ENCODE peak calls at places on chromosomes 3 and 15, in four cellular contexts. One of them, this sample, is unnamed.

GRCh38 chr3:46682974-46683373 is 10.5 kb downstream of the ALS2CL start:
- DNase-seq in mesothelial cell of epicardium: no peak
- DNase-seq in epithelial cell of esophagus: no peak
- DNase-seq in retinal pigment epithelial cell: no peak
- DNase-seq in this sample: no peak

GRCh38 chr3:46960081-46960701 is 16.4 kb downstream of the CCDC12 start:
- DNase-seq in mesothelial cell of epicardium: no peak
- DNase-seq in epithelial cell of esophagus: peak
- DNase-seq in retinal pigment epithelial cell: no peak
- DNase-seq in this sample: no peak

GRCh38 chr3:171132873-171133272 is 106.4 kb upstream of the SLC2A2 start:
- DNase-seq in mesothelial cell of epicardium: no peak
- DNase-seq in epithelial cell of esophagus: peak
- DNase-seq in retinal pigment epithelial cell: no peak
- DNase-seq in this sample: peak

GRCh38 chr3:107242579-107242978 is 134.7 kb upstream of the CCDC54 start:
- DNase-seq in mesothelial cell of epicardium: no peak
- DNase-seq in epithelial cell of esophagus: no peak
- DNase-seq in retinal pigment epithelial cell: no peak
- DNase-seq in this sample: no peak

GRCh38 chr3:110318108-110318507 is 753.5 kb upstream of the NECTIN3 start:
- DNase-seq in mesothelial cell of epicardium: no peak
- DNase-seq in epithelial cell of esophagus: peak
- DNase-seq in retinal pigment epithelial cell: no peak
- DNase-seq in this sample: no peak

GRCh38 chr3:185290266-185290665 is 36.4 kb upstream of the EHHADH start:
- DNase-seq in mesothelial cell of epicardium: no peak
- DNase-seq in epithelial cell of esophagus: peak
- DNase-seq in retinal pigment epithelial cell: no peak
- DNase-seq in this sample: no peak

GRCh38 chr3:188156051-188156450 is 2.1 kb downstream of the LPP start:
- DNase-seq in mesothelial cell of epicardium: no peak
- DNase-seq in epithelial cell of esophagus: no peak
- DNase-seq in retinal pigment epithelial cell: no peak
- DNase-seq in this sample: no peak

GRCh38 chr3:71723452-71724170 is 1.6 kb downstream of the EIF4E3 start:
- DNase-seq in mesothelial cell of epicardium: no peak
- DNase-seq in epithelial cell of esophagus: no peak
- DNase-seq in retinal pigment epithelial cell: no peak
- DNase-seq in this sample: no peak

GRCh38 chr3:100400424-100400781 is 486 bp downstream of the TOMM70 start:
- DNase-seq in mesothelial cell of epicardium: no peak
- DNase-seq in epithelial cell of esophagus: peak
- DNase-seq in retinal pigment epithelial cell: no peak
- DNase-seq in this sample: peak

GRCh38 chr3:9934235-9934621 is 594 bp downstream of the CRELD1 start:
- DNase-seq in mesothelial cell of epicardium: no peak
- DNase-seq in epithelial cell of esophagus: no peak
- DNase-seq in retinal pigment epithelial cell: no peak
- DNase-seq in this sample: peak

GRCh38 chr15:52243697-52244555 is 51.7 kb downstream of the MYO5C start:
- DNase-seq in mesothelial cell of epicardium: no peak
- DNase-seq in epithelial cell of esophagus: no peak
- DNase-seq in retinal pigment epithelial cell: no peak
- DNase-seq in this sample: no peak

GRCh38 chr3:102006812-102007485 is 157.6 kb downstream of the NFKBIZ start:
- DNase-seq in mesothelial cell of epicardium: no peak
- DNase-seq in epithelial cell of esophagus: peak
- DNase-seq in retinal pigment epithelial cell: peak
- DNase-seq in this sample: peak

GRCh38 chr15:91407237-91407889 is 307.3 kb downstream of the SV2B start:
- DNase-seq in mesothelial cell of epicardium: no peak
- DNase-seq in epithelial cell of esophagus: peak
- DNase-seq in retinal pigment epithelial cell: peak
- DNase-seq in this sample: peak

GRCh38 chr15:97759363-97759762 is 201.1 kb upstream of the ARRDC4 start:
- DNase-seq in mesothelial cell of epicardium: no peak
- DNase-seq in epithelial cell of esophagus: peak
- DNase-seq in retinal pigment epithelial cell: no peak
- DNase-seq in this sample: no peak

GRCh38 chr3:195823286-195823685 is 11.6 kb upstream of the MUC4 start:
- DNase-seq in mesothelial cell of epicardium: no peak
- DNase-seq in epithelial cell of esophagus: no peak
- DNase-seq in retinal pigment epithelial cell: peak
- DNase-seq in this sample: no peak

GRCh38 chr3:133854971-133855370 is 40.7 kb downstream of the RAB6B start:
- DNase-seq in mesothelial cell of epicardium: no peak
- DNase-seq in epithelial cell of esophagus: no peak
- DNase-seq in retinal pigment epithelial cell: no peak
- DNase-seq in this sample: no peak

GRCh38 chr3:128270559-128271492 is 117.5 kb downstream of the EEFSEC start:
- DNase-seq in mesothelial cell of epicardium: no peak
- DNase-seq in epithelial cell of esophagus: peak
- DNase-seq in retinal pigment epithelial cell: no peak
- DNase-seq in this sample: no peak

GRCh38 chr15:100094127-100094510 is 247.7 kb downstream of the ADAMTS17 start:
- DNase-seq in mesothelial cell of epicardium: no peak
- DNase-seq in epithelial cell of esophagus: no peak
- DNase-seq in retinal pigment epithelial cell: no peak
- DNase-seq in this sample: no peak

GRCh38 chr3:190443257-190443656 is 6.4 kb downstream of the TMEM207 start:
- DNase-seq in mesothelial cell of epicardium: no peak
- DNase-seq in epithelial cell of esophagus: no peak
- DNase-seq in retinal pigment epithelial cell: no peak
- DNase-seq in this sample: peak

GRCh38 chr15:65993226-65993625 is 123.9 kb downstream of the RAB11A start:
- DNase-seq in mesothelial cell of epicardium: no peak
- DNase-seq in epithelial cell of esophagus: no peak
- DNase-seq in retinal pigment epithelial cell: no peak
- DNase-seq in this sample: no peak

GRCh38 chr3:62525276-62525675 is 151.9 kb upstream of the FEZF2 start:
- DNase-seq in mesothelial cell of epicardium: no peak
- DNase-seq in epithelial cell of esophagus: peak
- DNase-seq in retinal pigment epithelial cell: no peak
- DNase-seq in this sample: no peak

GRCh38 chr3:185693985-185694675 is 108.0 kb downstream of the SENP2 start:
- DNase-seq in mesothelial cell of epicardium: no peak
- DNase-seq in epithelial cell of esophagus: no peak
- DNase-seq in retinal pigment epithelial cell: no peak
- DNase-seq in this sample: no peak

GRCh38 chr15:100661161-100661560 is 58.8 kb downstream of the ASB7 start:
- DNase-seq in mesothelial cell of epicardium: no peak
- DNase-seq in epithelial cell of esophagus: no peak
- DNase-seq in retinal pigment epithelial cell: no peak
- DNase-seq in this sample: no peak

GRCh38 chr3:30607032-30607833 is 832 bp downstream of the TGFBR2 start:
- DNase-seq in mesothelial cell of epicardium: peak
- DNase-seq in epithelial cell of esophagus: peak
- DNase-seq in retinal pigment epithelial cell: no peak
- DNase-seq in this sample: peak

GRCh38 chr15:72554471-72555425 is 80.6 kb downstream of the ARIH1 start:
- DNase-seq in mesothelial cell of epicardium: no peak
- DNase-seq in epithelial cell of esophagus: peak
- DNase-seq in retinal pigment epithelial cell: peak
- DNase-seq in this sample: no peak

GRCh38 chr3:193851941-193852674 is 259.1 kb downstream of the OPA1 start:
- DNase-seq in mesothelial cell of epicardium: no peak
- DNase-seq in epithelial cell of esophagus: no peak
- DNase-seq in retinal pigment epithelial cell: no peak
- DNase-seq in this sample: peak

GRCh38 chr15:31398677-31399260 is 72.1 kb downstream of the KLF13 start:
- DNase-seq in mesothelial cell of epicardium: no peak
- DNase-seq in epithelial cell of esophagus: no peak
- DNase-seq in retinal pigment epithelial cell: no peak
- DNase-seq in this sample: no peak

GRCh38 chr3:112390783-112391641 is 58.1 kb downstream of the CD200 start:
- DNase-seq in mesothelial cell of epicardium: no peak
- DNase-seq in epithelial cell of esophagus: peak
- DNase-seq in retinal pigment epithelial cell: peak
- DNase-seq in this sample: peak

GRCh38 chr3:63654246-63654645 is 1.8 kb downstream of the SNTN start:
- DNase-seq in mesothelial cell of epicardium: no peak
- DNase-seq in epithelial cell of esophagus: no peak
- DNase-seq in retinal pigment epithelial cell: no peak
- DNase-seq in this sample: no peak

GRCh38 chr3:189833266-189833665 is 202.1 kb downstream of the TP63 start:
- DNase-seq in mesothelial cell of epicardium: no peak
- DNase-seq in epithelial cell of esophagus: peak
- DNase-seq in retinal pigment epithelial cell: no peak
- DNase-seq in this sample: no peak

GRCh38 chr15:68793776-68794175 is 26.9 kb downstream of the ANP32A start:
- DNase-seq in mesothelial cell of epicardium: no peak
- DNase-seq in epithelial cell of esophagus: no peak
- DNase-seq in retinal pigment epithelial cell: no peak
- DNase-seq in this sample: no peak

GRCh38 chr15:48631191-48631770 is 14.2 kb downstream of the FBN1 start:
- DNase-seq in mesothelial cell of epicardium: no peak
- DNase-seq in epithelial cell of esophagus: no peak
- DNase-seq in retinal pigment epithelial cell: no peak
- DNase-seq in this sample: no peak

GRCh38 chr3:156818890-156819289 is 7.3 kb upstream of the LEKR1 start:
- DNase-seq in mesothelial cell of epicardium: no peak
- DNase-seq in epithelial cell of esophagus: peak
- DNase-seq in retinal pigment epithelial cell: peak
- DNase-seq in this sample: peak

GRCh38 chr15:90062023-90062728 is 40.1 kb downstream of the IDH2 start:
- DNase-seq in mesothelial cell of epicardium: no peak
- DNase-seq in epithelial cell of esophagus: peak
- DNase-seq in retinal pigment epithelial cell: no peak
- DNase-seq in this sample: no peak

GRCh38 chr3:73144828-73145227 is 83.4 kb downstream of the EBLN2 start:
- DNase-seq in mesothelial cell of epicardium: no peak
- DNase-seq in epithelial cell of esophagus: no peak
- DNase-seq in retinal pigment epithelial cell: no peak
- DNase-seq in this sample: no peak

GRCh38 chr3:4565806-4566501 is 72.8 kb downstream of the ITPR1 start:
- DNase-seq in mesothelial cell of epicardium: no peak
- DNase-seq in epithelial cell of esophagus: peak
- DNase-seq in retinal pigment epithelial cell: no peak
- DNase-seq in this sample: no peak

GRCh38 chr3:6526861-6527260 is 334.1 kb upstream of the GRM7 start:
- DNase-seq in mesothelial cell of epicardium: no peak
- DNase-seq in epithelial cell of esophagus: no peak
- DNase-seq in retinal pigment epithelial cell: no peak
- DNase-seq in this sample: no peak

GRCh38 chr3:42638339-42638842 is 15.1 kb upstream of the ZBTB47 start:
- DNase-seq in mesothelial cell of epicardium: no peak
- DNase-seq in epithelial cell of esophagus: no peak
- DNase-seq in retinal pigment epithelial cell: no peak
- DNase-seq in this sample: no peak

This sample was measured in ACHN.